ENCODE peak calls at places on chromosomes 4 and X, in six cellular contexts. V, F, L, U, W and I are unnamed samples.

GRCh38 chr4:57124145-57124544 is 14.0 kb upstream of the IGFBP7 start:
- DNase-seq in U (no peak), W (no peak), F (no peak), V (no peak), L (no peak), I (no peak)

GRCh38 chrX:47191806-47192401 is 1.7 kb upstream of the UBA1 start:
- DNase-seq in U (no peak), V (no peak), L (no peak), F (no peak), W (no peak), I (no peak)

GRCh38 chrX:72306851-72307645 is 1.3 kb upstream of the CITED1 start:
- DNase-seq in F (peak), W (peak), U (peak), V (peak), L (peak), I (no peak)

GRCh38 chr4:10006604-10007435 is 14.5 kb downstream of the SLC2A9 start:
- DNase-seq in W (peak), V (no peak), U (no peak), F (no peak), L (no peak), I (no peak)

GRCh38 chr4:137659431-137659830 is 127.1 kb upstream of the PCDH18 start:
- DNase-seq in W (no peak), F (no peak), U (no peak), V (no peak), L (peak), I (no peak)

GRCh38 chrX:110310896-110311295 is 7.0 kb downstream of the AMMECR1 start:
- DNase-seq in F (no peak), V (no peak), W (peak), U (no peak), L (peak), I (no peak)

GRCh38 chr4:2432991-2433530 is 14.3 kb downstream of the CFAP99 start:
- DNase-seq in V (no peak), W (no peak), L (peak), U (peak), F (no peak), I (no peak)

GRCh38 chrX:56615282-56615681 is 51.9 kb downstream of the UBQLN2 start:
- DNase-seq in L (no peak), U (no peak), W (peak), V (no peak), F (no peak), I (no peak)

GRCh38 chr4:112214397-112215264 is 17.0 kb upstream of the AP1AR start:
- DNase-seq in W (peak), L (peak), U (no peak), V (no peak), F (no peak), I (no peak)

GRCh38 chrX:63513825-63514574 is 162.9 kb upstream of the SPIN4 start:
- DNase-seq in W (no peak), U (peak), V (no peak), F (no peak), L (peak), I (peak)

GRCh38 chrX:20746690-20747089 is 480.0 kb upstream of the RPS6KA3 start:
- DNase-seq in V (no peak), L (no peak), W (no peak), F (no peak), U (no peak), I (no peak)

GRCh38 chr4:161680146-161680545 is 483.7 kb downstream of the FSTL5 start:
- DNase-seq in U (no peak), W (no peak), L (no peak), V (no peak), F (no peak), I (no peak)

GRCh38 chr4:107863850-107864371 is 39.2 kb downstream of the SGMS2 start:
- DNase-seq in U (peak), L (peak), F (no peak), W (peak), V (no peak), I (no peak)

GRCh38 chrX:1242901-1243402 is 25.7 kb upstream of the CSF2RA start:
- DNase-seq in W (no peak), F (no peak), U (no peak), L (no peak), V (no peak), I (no peak)

GRCh38 chr4:141922224-141922623 is 285.8 kb downstream of the IL15 start:
- DNase-seq in F (no peak), W (no peak), V (no peak), L (no peak), U (no peak), I (no peak)

GRCh38 chr4:95651891-95652290 is 103.1 kb upstream of the UNC5C start:
- DNase-seq in U (no peak), V (no peak), L (no peak), W (no peak), F (no peak), I (no peak)

GRCh38 chr4:156615066-156615514 is 356.5 kb downstream of the PDGFC start:
- DNase-seq in V (no peak), W (no peak), U (no peak), F (no peak), L (peak), I (no peak)

GRCh38 chrX:16578218-16578617 is 71.7 kb upstream of the S100G start:
- DNase-seq in W (no peak), L (peak), V (no peak), F (no peak), U (no peak), I (no peak)

GRCh38 chr4:74374561-74375327 is 9.8 kb downstream of the EREG start:
- DNase-seq in V (no peak), W (no peak), U (peak), L (peak), F (peak), I (peak)

GRCh38 chrX:154594491-154594890 is 9.6 kb downstream of the CTAG1A start:
- DNase-seq in U (no peak), V (no peak), F (no peak), L (no peak), W (no peak), I (no peak)

GRCh38 chr4:184929476-184929875 is 88.8 kb upstream of the HELT start:
- DNase-seq in V (no peak), W (no peak), L (no peak), F (no peak), U (no peak), I (no peak)

GRCh38 chrX:53003111-53003510 is 44.8 kb upstream of the FAM156A start:
- DNase-seq in F (no peak), U (no peak), L (no peak), V (no peak), W (no peak), I (no peak)

GRCh38 chrX:110248582-110248981 is 69.3 kb downstream of the AMMECR1 start:
- DNase-seq in U (no peak), F (no peak), W (no peak), V (no peak), L (no peak), I (no peak)

GRCh38 chr4:1868293-1868692 is 2.9 kb upstream of the NSD2 start:
- DNase-seq in U (no peak), L (no peak), V (no peak), W (peak), F (no peak), I (no peak)

GRCh38 chr4:7524064-7524682 is 89.4 kb upstream of the PSAPL1 start:
- DNase-seq in W (no peak), F (no peak), L (no peak), U (no peak), V (no peak), I (no peak)

GRCh38 chr4:99403380-99404194 is 31.6 kb downstream of the ADH7 start:
- DNase-seq in F (no peak), V (no peak), W (peak), U (no peak), L (peak), I (no peak)

GRCh38 chr4:3679851-3680311 is 86.3 kb upstream of the ADRA2C start:
- DNase-seq in V (no peak), L (no peak), U (no peak), F (peak), W (no peak), I (no peak)

GRCh38 chr4:180617203-180617602 is 1626.0 kb upstream of the TENM3 start:
- DNase-seq in W (peak), U (no peak), F (no peak), L (peak), V (no peak), I (no peak)

GRCh38 chr4:7904942-7905341 is 34.7 kb downstream of the AFAP1 start:
- DNase-seq in F (no peak), V (no peak), U (no peak), L (peak), W (peak), I (no peak)

GRCh38 chr4:31613946-31614623 is 893.9 kb downstream of the PCDH7 start:
- DNase-seq in L (peak), U (no peak), F (no peak), W (no peak), V (no peak), I (no peak)

GRCh38 chr4:84384801-84385582 is 114.1 kb downstream of the NKX6-1 start:
- DNase-seq in F (no peak), U (no peak), W (no peak), L (no peak), V (no peak), I (no peak)

GRCh38 chr4:78937837-78938236 is 1.4 kb downstream of the PAQR3 start:
- DNase-seq in W (no peak), V (no peak), U (no peak), F (no peak), L (no peak), I (peak)

GRCh38 chrX:67546496-67547423 is 2.9 kb downstream of the AR start:
- DNase-seq in U (no peak), W (no peak), V (no peak), L (no peak), F (no peak), I (no peak)

GRCh38 chrX:114361076-114361475 is 222.8 kb upstream of the HTR2C start:
- DNase-seq in F (no peak), V (no peak), W (no peak), L (no peak), U (no peak), I (no peak)

GRCh38 chr4:147754037-147754445 is 22.2 kb downstream of the ARHGAP10 start:
- DNase-seq in L (peak), U (no peak), F (no peak), V (no peak), W (no peak), I (no peak)

GRCh38 chr4:147753047-147753446 is 21.2 kb downstream of the ARHGAP10 start:
- DNase-seq in F (no peak), L (no peak), V (no peak), U (no peak), W (no peak), I (no peak)

GRCh38 chr4:147747787-147748454 is 16.0 kb downstream of the ARHGAP10 start:
- DNase-seq in V (no peak), F (no peak), W (no peak), U (no peak), L (no peak), I (no peak)

GRCh38 chr4:147755567-147756295 is 23.8 kb downstream of the ARHGAP10 start:
- DNase-seq in V (no peak), U (no peak), W (no peak), F (no peak), L (peak), I (no peak)

DNA sequence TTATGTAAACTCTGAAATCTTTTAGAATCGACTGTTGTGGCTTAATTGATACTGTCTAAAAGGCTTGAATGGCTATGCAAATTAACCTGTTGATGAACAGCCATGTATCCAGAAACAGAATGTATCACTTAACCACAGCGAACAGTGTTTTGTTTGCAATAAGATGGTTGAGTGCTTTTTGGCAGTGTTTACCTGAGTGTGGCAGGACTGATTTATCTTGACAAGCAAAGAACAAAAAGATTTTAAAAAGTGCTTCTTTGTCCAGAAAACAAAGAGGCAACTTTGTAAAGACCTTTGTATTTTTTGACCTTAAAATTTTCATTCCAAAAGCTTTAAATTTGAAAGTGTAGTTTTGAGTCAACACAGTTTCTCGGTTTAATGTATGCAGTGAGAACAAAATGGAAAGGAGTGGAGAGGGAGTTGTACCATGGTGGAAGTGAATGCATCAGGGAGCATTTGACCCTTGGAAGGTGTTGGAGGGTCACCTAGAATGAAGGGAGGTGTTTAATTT is 18.0 kb downstream of the ARHGAP10 start:
- DNase-seq in V (no peak), L (no peak), F (no peak), W (no peak), U (no peak), I (no peak)
- H3K4me3 ChIP-seq in V (no peak), L (no peak), F (no peak), W (no peak), U (no peak), I (no peak)

GRCh38 chr4:113760094-113760851 is 1.3 kb downstream of the CAMK2D start:
- DNase-seq in F (peak), L (peak), W (peak), U (no peak), V (no peak), I (peak)
- H3K4me3 ChIP-seq in F (peak), L (peak), W (peak), U (peak), V (peak), I (peak)

GRCh38 chr4:52606766-52607165 is 52.3 kb downstream of the USP46 start:
- DNase-seq in F (no peak), U (no peak), V (no peak), L (no peak), W (no peak), I (no peak)

GRCh38 chr4:52604215-52604614 is 54.9 kb downstream of the USP46 start:
- DNase-seq in U (no peak), L (no peak), W (no peak), V (no peak), F (no peak), I (no peak)

GRCh38 chr4:52611030-52611555 is 48.0 kb downstream of the USP46 start:
- DNase-seq in W (no peak), L (no peak), V (no peak), F (no peak), U (no peak), I (no peak)

GRCh38 chr4:52600275-52600674 is 58.8 kb downstream of the USP46 start:
- DNase-seq in F (no peak), L (no peak), U (no peak), V (no peak), W (no peak), I (no peak)

DNA sequence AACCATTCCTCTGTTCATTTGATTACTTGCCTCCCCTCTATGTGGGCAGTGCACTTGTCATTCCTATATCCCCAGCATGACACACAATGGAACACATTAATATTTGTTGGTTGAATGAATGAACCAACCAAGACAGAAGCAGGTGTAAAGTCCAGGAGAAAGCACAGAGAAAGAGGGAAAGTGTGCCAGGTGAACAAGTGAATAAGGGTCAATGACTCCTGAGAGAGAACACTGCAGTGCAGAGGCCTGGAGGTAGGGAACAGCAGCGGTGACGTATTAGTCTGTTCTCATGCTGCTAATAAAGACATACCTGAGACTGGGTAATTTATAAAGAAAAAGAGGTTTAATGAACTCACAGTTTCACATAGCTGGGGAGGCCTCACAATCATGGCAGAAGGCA is 53.1 kb downstream of the USP46 start:
- DNase-seq in U (no peak), V (no peak), W (no peak), L (no peak), F (no peak), I (no peak)
- H3K4me3 ChIP-seq in U (no peak), V (no peak), W (no peak), L (no peak), F (no peak), I (no peak)

DNA sequence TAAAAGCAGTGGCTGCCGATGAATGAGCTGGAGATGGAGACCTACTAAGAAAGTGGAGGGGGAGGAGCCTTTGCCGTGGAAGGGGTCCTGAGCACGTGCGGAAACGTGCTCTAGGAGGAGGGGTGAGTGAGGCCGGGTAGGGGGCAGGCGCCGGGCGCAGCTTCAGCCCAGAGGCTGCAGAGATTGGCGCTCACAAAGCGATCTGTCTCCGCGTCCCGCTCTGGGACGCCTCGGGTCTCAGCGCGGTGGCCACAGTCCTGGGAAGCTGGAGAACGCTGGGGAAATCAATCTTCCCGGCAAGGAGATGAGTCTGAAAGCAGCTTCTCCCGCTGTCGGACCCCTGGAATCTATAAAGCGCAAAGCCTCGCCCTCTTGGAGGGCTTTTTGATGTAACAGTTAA is 460 bp upstream of the ARHGAP6 start:
- DNase-seq in F (no peak), U (peak), W (peak), L (peak), V (no peak), I (no peak)
- H3K4me3 ChIP-seq in F (peak), U (peak), W (peak), L (peak), V (peak), I (no peak)